ENCODE peak calls at places on chromosomes 13 and 19, in ten cellular contexts. N is activated CD4-positive, alpha-beta T cell treated with anti-CD3 and anti-CD28 coated beads, Interleukin-2, amount 10 ng/mL, durations not matched to agents 7 days and 5 days; P is A549; Z is posterior cingulate gyrus; G is T1000; T is brain microvascular endothelial cell; F is NCI-H1092; R is mesothelial cell of epicardium; M is mucosa of descending colon; U is HCT116. H is an unnamed sample.

GRCh38 chr19:55638864-55639359 is 1.9 kb upstream of the ZNF580 start:
- DNase-seq in N (peak), P (peak), Z (no peak), G (peak), T (no peak), F (no peak), R (no peak), M (peak), U (no peak), H (peak)

GRCh38 chr19:43782311-43782660 is 1.5 kb upstream of the KCNN4 start:
- DNase-seq in N (no peak), P (no peak), Z (no peak), G (no peak), T (no peak), F (no peak), R (no peak), M (no peak), U (no peak), H (no peak)

GRCh38 chr19:41218615-41219507 is at the start of gene AXL:
- DNase-seq in N (no peak), P (peak), Z (peak), G (peak), T (peak), F (no peak), R (peak), M (peak), U (peak), H (no peak)

GRCh38 chr19:36203293-36203692 is 11.2 kb downstream of the ZNF565 start:
- DNase-seq in N (no peak), P (no peak), Z (no peak), G (no peak), T (no peak), F (no peak), R (no peak), M (no peak), U (no peak), H (no peak)

GRCh38 chr19:33905937-33906577 is 109.4 kb downstream of the KCTD15 start:
- DNase-seq in N (no peak), P (peak), Z (no peak), G (no peak), T (peak), F (no peak), R (no peak), M (peak), U (no peak), H (no peak)

GRCh38 chr13:110528911-110529310 is 32.6 kb downstream of the RAB20 start:
- DNase-seq in N (no peak), P (no peak), Z (no peak), G (no peak), T (no peak), F (no peak), R (no peak), M (no peak), U (no peak), H (no peak)

GRCh38 chr13:112768795-112769411 is 79.1 kb downstream of the ATP11A start:
- DNase-seq in N (no peak), P (no peak), Z (no peak), G (no peak), T (no peak), F (no peak), R (no peak), M (no peak), U (no peak), H (no peak)

GRCh38 chr13:80083516-80084085 is 257.3 kb downstream of the SPRY2 start:
- DNase-seq in N (no peak), P (no peak), Z (no peak), G (no peak), T (no peak), F (no peak), R (no peak), M (no peak), U (no peak), H (no peak)

GRCh38 chr13:50682002-50682401 is 161.5 kb downstream of the DLEU7 start:
- DNase-seq in N (no peak), P (no peak), Z (no peak), G (no peak), T (no peak), F (no peak), R (no peak), M (no peak), U (no peak), H (no peak)

GRCh38 chr13:75687145-75687763 is 51.1 kb downstream of the LMO7 start:
- DNase-seq in N (no peak), P (peak), Z (no peak), G (no peak), T (peak), F (no peak), R (no peak), M (no peak), U (peak), H (peak)

GRCh38 chr13:45595968-45596367 is 19.6 kb downstream of the ERICH6B start:
- DNase-seq in N (no peak), P (no peak), Z (no peak), G (no peak), T (no peak), F (no peak), R (no peak), M (no peak), U (no peak), H (no peak)

GRCh38 chr13:25778302-25778701 is 273.5 kb downstream of the SHISA2 start:
- DNase-seq in N (no peak), P (no peak), Z (no peak), G (no peak), T (no peak), F (no peak), R (no peak), M (no peak), U (no peak), H (no peak)

GRCh38 chr13:24747248-24748151 is 16.5 kb upstream of the RNF17 start:
- DNase-seq in N (peak), P (peak), Z (no peak), G (no peak), T (no peak), F (no peak), R (no peak), M (no peak), U (no peak), H (no peak)

GRCh38 chr13:26964278-26965057 is 203.9 kb upstream of the GPR12 start:
- DNase-seq in N (no peak), P (no peak), Z (peak), G (no peak), T (peak), F (peak), R (no peak), M (no peak), U (no peak), H (no peak)

GRCh38 chr19:57709616-57710015 is 612 bp upstream of the ZNF154 start:
- DNase-seq in N (no peak), P (no peak), Z (no peak), G (no peak), T (no peak), F (no peak), R (no peak), M (no peak), U (no peak), H (no peak)

GRCh38 chr13:51534075-51534817 is 50.0 kb upstream of the WDFY2 start:
- DNase-seq in N (peak), P (no peak), Z (peak), G (no peak), T (no peak), F (no peak), R (no peak), M (peak), U (no peak), H (no peak)

GRCh38 chr19:13055213-13056051 is 47.2 kb downstream of the LYL1 start:
- DNase-seq in N (no peak), P (no peak), Z (no peak), G (peak), T (peak), F (no peak), R (peak), M (peak), U (no peak), H (no peak)

GRCh38 chr13:23081246-23081645 is 99.5 kb upstream of the SGCG start:
- DNase-seq in N (no peak), P (no peak), Z (no peak), G (no peak), T (no peak), F (no peak), R (no peak), M (no peak), U (no peak), H (no peak)

H was measured in erythroblast.